ENCODE peak calls at places on chromosomes 7 and 10, in seven cellular contexts. A is nucleus accumbens, G is NCI-H748 treated with DMSO at 0.1 percent for 48 hours, J is mucosa of gallbladder, V is coronary artery, L is Ammon's horn, P is RWPE1. O is an unnamed sample.

GRCh38 chr10:71726673-71727428 is 7.3 kb upstream of the C10orf105 start:
- DNase-seq in A (no peak), G (no peak), J (no peak), V (no peak), L (no peak), P (no peak), O (peak; percentile 72)

GRCh38 chr7:149872419-149873073 is 1.2 kb upstream of the ATP6V0E2 start:
- DNase-seq in A (peak; percentile 63), G (peak; percentile 59), J (peak; percentile 86), V (peak; percentile 88), L (peak; percentile 94), P (peak; percentile 66), O (peak; percentile 52)

GRCh38 chr10:103636492-103636891 is 143.0 kb downstream of the NEURL1 start:
- DNase-seq in A (no peak), G (no peak), J (no peak), V (no peak), L (no peak), P (no peak), O (no peak)

GRCh38 chr7:140263277-140263676 is 86.5 kb upstream of the KDM7A start:
- DNase-seq in A (no peak), G (no peak), J (no peak), V (no peak), L (no peak), P (no peak), O (peak; percentile 77)

GRCh38 chr7:46715579-46715978 is 794.5 kb upstream of the IGFBP3 start:
- DNase-seq in A (no peak), G (no peak), J (no peak), V (no peak), L (no peak), P (no peak), O (peak; percentile 8)

GRCh38 chr10:122130474-122131110 is 140.5 kb upstream of the BTBD16 start:
- DNase-seq in A (no peak), G (no peak), J (no peak), V (no peak), L (no peak), P (no peak), O (no peak)

GRCh38 chr7:102978280-102978679 is 65.5 kb downstream of the LRRC17 start:
- DNase-seq in A (no peak), G (no peak), J (peak; percentile 74), V (peak; percentile 87), L (no peak), P (peak; percentile 34), O (peak; percentile 78)

GRCh38 chr7:73560035-73560835 is 2.7 kb upstream of the BCL7B start:
- DNase-seq in A (no peak), G (no peak), J (no peak), V (no peak), L (peak; percentile 48), P (peak; percentile 47), O (peak; percentile 79)

GRCh38 chr7:1144269-1144771 is 15.7 kb downstream of the ZFAND2A start:
- DNase-seq in A (no peak), G (no peak), J (no peak), V (no peak), L (peak; percentile 69), P (peak; percentile 49), O (peak; percentile 67)

GRCh38 chr10:34547283-34547682 is 267.8 kb downstream of the PARD3 start:
- DNase-seq in A (no peak), G (no peak), J (no peak), V (no peak), L (no peak), P (no peak), O (no peak)

GRCh38 chr10:131915990-131916766 is 15.4 kb downstream of the PPP2R2D start:
- DNase-seq in A (no peak), G (no peak), J (no peak), V (no peak), L (no peak), P (no peak), O (peak; percentile 27)

GRCh38 chr10:93063217-93063976 is 2.8 kb downstream of the CYP26C1 start:
- DNase-seq in A (no peak), G (no peak), J (peak; percentile 9), V (no peak), L (no peak), P (no peak), O (no peak)

GRCh38 chr7:142459557-142459963 is 201.7 kb upstream of the PRSS58 start:
- DNase-seq in A (no peak), G (peak; percentile 9), J (peak; percentile 17), V (no peak), L (peak; percentile 82), P (peak; percentile 30), O (peak; percentile 86)

GRCh38 chr7:131546583-131547111 is 9.8 kb downstream of the PODXL start:
- DNase-seq in A (no peak), G (no peak), J (no peak), V (no peak), L (no peak), P (no peak), O (peak; percentile 69)

GRCh38 chr10:7659560-7659959 is 7.2 kb downstream of the ITIH5 start:
- DNase-seq in A (no peak), G (no peak), J (no peak), V (no peak), L (no peak), P (no peak), O (no peak)

GRCh38 chr7:7917593-7917992 is 51.0 kb upstream of the GLCCI1 start:
- DNase-seq in A (no peak), G (no peak), J (no peak), V (no peak), L (no peak), P (no peak), O (no peak)

GRCh38 chr10:128052696-128053095 is 73.5 kb downstream of the MKI67 start:
- DNase-seq in A (no peak), G (no peak), J (no peak), V (no peak), L (no peak), P (no peak), O (no peak)

GRCh38 chr7:129332354-129333056 is 101.7 kb upstream of the STRIP2 start:
- DNase-seq in A (no peak), G (no peak), J (no peak), V (no peak), L (peak; percentile 17), P (peak; percentile 36), O (no peak)

GRCh38 chr7:40437498-40437897 is 302.7 kb downstream of the SUGCT start:
- DNase-seq in A (no peak), G (no peak), J (no peak), V (peak; percentile 78), L (peak; percentile 48), P (no peak), O (no peak)

GRCh38 chr7:95471076-95471475 is 14.7 kb upstream of the ASB4 start:
- DNase-seq in A (no peak), G (no peak), J (no peak), V (no peak), L (no peak), P (no peak), O (peak; percentile 22)

GRCh38 chr7:45888185-45888992 is at the start of gene IGFBP1:
- DNase-seq in A (no peak), G (no peak), J (no peak), V (peak; percentile 57), L (no peak), P (no peak), O (no peak)

GRCh38 chr7:44827567-44827966 is 20.3 kb downstream of the H2AZ2 start:
- DNase-seq in A (no peak), G (no peak), J (no peak), V (no peak), L (no peak), P (no peak), O (no peak)

GRCh38 chr10:86164216-86164774 is 202.3 kb downstream of the GRID1 start:
- DNase-seq in A (no peak), G (no peak), J (peak; percentile 49), V (no peak), L (no peak), P (no peak), O (peak; percentile 60)

GRCh38 chr10:71131508-71132088 is 80.8 kb upstream of the UNC5B start:
- DNase-seq in A (no peak), G (no peak), J (peak; percentile 8), V (no peak), L (no peak), P (no peak), O (no peak)

GRCh38 chr10:26946103-26946907 is 85.5 kb upstream of the ABI1 start:
- DNase-seq in A (no peak), G (no peak), J (no peak), V (no peak), L (peak; percentile 44), P (peak; percentile 21), O (no peak)

GRCh38 chr7:24924375-24924774 is 55.6 kb downstream of the OSBPL3 start:
- DNase-seq in A (no peak), G (no peak), J (no peak), V (no peak), L (no peak), P (no peak), O (no peak)

GRCh38 chr7:44196450-44196872 is 4.3 kb upstream of the YKT6 start:
- DNase-seq in A (no peak), G (peak; percentile 53), J (peak; percentile 38), V (no peak), L (peak; percentile 74), P (no peak), O (peak; percentile 63)